ENCODE peak calls at places on chromosomes 7 and 10, in eight cellular contexts. One of them, this sample, is unnamed.
A peak's percentile ranks its signal among the peaks of the same experiment; 100 is the strongest.

GRCh38 chr7:143042159-143042820 is 9.9 kb upstream of the OR6V1 start:
- DNase-seq in COLO829: no peak
- DNase-seq in GDM1: no peak
- DNase-seq in psoas muscle: no peak
- DNase-seq in cardiac muscle cell: no peak
- DNase-seq in NCI-H1417: no peak
- DNase-seq in Calu3: no peak
- DNase-seq in left ventricle myocardium inferior: no peak
- DNase-seq in this sample: no peak

GRCh38 chr7:140455743-140456142 is 23.6 kb downstream of the MKRN1 start:
- DNase-seq in GDM1: no peak
- DNase-seq in NCI-H1417: no peak
- DNase-seq in psoas muscle: no peak
- DNase-seq in Calu3: no peak
- DNase-seq in left ventricle myocardium inferior: no peak
- DNase-seq in cardiac muscle cell: no peak
- DNase-seq in COLO829: no peak
- DNase-seq in this sample: no peak

GRCh38 chr7:139457153-139457946 is 26.1 kb downstream of the KLRG2 start:
- DNase-seq in Calu3: peak; percentile 19
- DNase-seq in psoas muscle: no peak
- DNase-seq in NCI-H1417: no peak
- DNase-seq in cardiac muscle cell: peak; percentile 19
- DNase-seq in GDM1: no peak
- DNase-seq in left ventricle myocardium inferior: no peak
- DNase-seq in COLO829: no peak
- DNase-seq in this sample: no peak

GRCh38 chr10:4344544-4344994 is 481.4 kb upstream of the AKR1E2 start:
- DNase-seq in GDM1: no peak
- DNase-seq in NCI-H1417: no peak
- DNase-seq in psoas muscle: peak; percentile 85
- DNase-seq in cardiac muscle cell: peak; percentile 99
- DNase-seq in Calu3: peak; percentile 51
- DNase-seq in left ventricle myocardium inferior: peak; percentile 42
- DNase-seq in COLO829: peak; percentile 61
- DNase-seq in this sample: no peak

GRCh38 chr10:130109796-130110235 is 814 bp downstream of the C10orf143 start:
- DNase-seq in cardiac muscle cell: peak; percentile 93
- DNase-seq in GDM1: peak; percentile 61
- DNase-seq in COLO829: peak; percentile 53
- DNase-seq in Calu3: peak; percentile 70
- DNase-seq in left ventricle myocardium inferior: peak; percentile 38
- DNase-seq in psoas muscle: peak; percentile 68
- DNase-seq in NCI-H1417: peak; percentile 58
- DNase-seq in this sample: peak; percentile 46

GRCh38 chr10:11881477-11882417 is 58.6 kb downstream of the PROSER2 start:
- DNase-seq in NCI-H1417: no peak
- DNase-seq in left ventricle myocardium inferior: no peak
- DNase-seq in GDM1: no peak
- DNase-seq in Calu3: peak; percentile 64
- DNase-seq in COLO829: no peak
- DNase-seq in psoas muscle: no peak
- DNase-seq in cardiac muscle cell: no peak
- DNase-seq in this sample: peak; percentile 82

GRCh38 chr7:95596183-95597135 is at the start of gene PDK4:
- DNase-seq in cardiac muscle cell: peak; percentile 93
- DNase-seq in NCI-H1417: peak; percentile 67
- DNase-seq in COLO829: no peak
- DNase-seq in GDM1: no peak
- DNase-seq in Calu3: peak; percentile 78
- DNase-seq in psoas muscle: peak; percentile 98
- DNase-seq in left ventricle myocardium inferior: peak; percentile 95
- DNase-seq in this sample: peak; percentile 42

GRCh38 chr7:135726389-135726788 is 1.6 kb downstream of the SLC13A4 start:
- DNase-seq in psoas muscle: no peak
- DNase-seq in COLO829: no peak
- DNase-seq in Calu3: no peak
- DNase-seq in cardiac muscle cell: no peak
- DNase-seq in NCI-H1417: no peak
- DNase-seq in GDM1: no peak
- DNase-seq in left ventricle myocardium inferior: no peak
- DNase-seq in this sample: no peak

GRCh38 chr10:20254078-20254477 is 437.8 kb downstream of the PLXDC2 start:
- DNase-seq in left ventricle myocardium inferior: no peak
- DNase-seq in GDM1: no peak
- DNase-seq in psoas muscle: no peak
- DNase-seq in NCI-H1417: no peak
- DNase-seq in Calu3: no peak
- DNase-seq in cardiac muscle cell: peak; percentile 61
- DNase-seq in COLO829: no peak
- DNase-seq in this sample: no peak

This sample was measured in HuH-7.5.